ENCODE peak calls at places on chromosomes 11 and 22, in nine cellular contexts. One of them, this sample, is unnamed.

GRCh38 chr22:29128891-29129643 is 56.2 kb downstream of the KREMEN1 start:
- DNase-seq in brain microvascular endothelial cell: no peak
- DNase-seq in KG1: no peak
- DNase-seq in heart left ventricle: no peak
- DNase-seq in KBM-7: no peak
- DNase-seq in GM23248: peak
- DNase-seq in nephron progenitor cell: no peak
- DNase-seq in NCI-H1092: no peak
- DNase-seq in lower lobe of right lung: no peak
- DNase-seq in this sample: no peak

GRCh38 chr22:38413085-38414008 is 41.7 kb downstream of the KCNJ4 start:
- DNase-seq in KBM-7: no peak
- DNase-seq in lower lobe of right lung: peak
- DNase-seq in KG1: no peak
- DNase-seq in heart left ventricle: no peak
- DNase-seq in GM23248: peak
- DNase-seq in nephron progenitor cell: no peak
- DNase-seq in brain microvascular endothelial cell: no peak
- DNase-seq in NCI-H1092: no peak
- DNase-seq in this sample: peak

GRCh38 chr11:70826950-70827349 is 425.4 kb downstream of the SHANK2 start:
- DNase-seq in KG1: no peak
- DNase-seq in GM23248: no peak
- DNase-seq in brain microvascular endothelial cell: no peak
- DNase-seq in NCI-H1092: peak
- DNase-seq in KBM-7: no peak
- DNase-seq in heart left ventricle: no peak
- DNase-seq in nephron progenitor cell: no peak
- DNase-seq in lower lobe of right lung: no peak
- DNase-seq in this sample: no peak

GRCh38 chr11:17511571-17511970 is 32.6 kb downstream of the USH1C start:
- DNase-seq in KG1: no peak
- DNase-seq in NCI-H1092: no peak
- DNase-seq in KBM-7: no peak
- DNase-seq in nephron progenitor cell: no peak
- DNase-seq in heart left ventricle: no peak
- DNase-seq in brain microvascular endothelial cell: no peak
- DNase-seq in GM23248: no peak
- DNase-seq in lower lobe of right lung: no peak
- DNase-seq in this sample: peak

GRCh38 chr11:126113515-126113957 is 50.9 kb upstream of the CDON start:
- DNase-seq in lower lobe of right lung: peak
- DNase-seq in KG1: no peak
- DNase-seq in heart left ventricle: peak
- DNase-seq in KBM-7: no peak
- DNase-seq in nephron progenitor cell: no peak
- DNase-seq in GM23248: peak
- DNase-seq in NCI-H1092: peak
- DNase-seq in brain microvascular endothelial cell: peak
- DNase-seq in this sample: peak

GRCh38 chr11:72591785-72592490 is 82.3 kb downstream of the PDE2A start:
- DNase-seq in NCI-H1092: peak
- DNase-seq in KBM-7: no peak
- DNase-seq in nephron progenitor cell: no peak
- DNase-seq in KG1: no peak
- DNase-seq in lower lobe of right lung: no peak
- DNase-seq in brain microvascular endothelial cell: no peak
- DNase-seq in GM23248: no peak
- DNase-seq in heart left ventricle: no peak
- DNase-seq in this sample: no peak

GRCh38 chr11:12126352-12127019 is 16.1 kb downstream of the MICAL2 start:
- DNase-seq in lower lobe of right lung: peak
- DNase-seq in NCI-H1092: no peak
- DNase-seq in heart left ventricle: no peak
- DNase-seq in nephron progenitor cell: no peak
- DNase-seq in GM23248: peak
- DNase-seq in KBM-7: peak
- DNase-seq in KG1: no peak
- DNase-seq in brain microvascular endothelial cell: peak
- DNase-seq in this sample: no peak

GRCh38 chr11:18332891-18333290 is 10.5 kb downstream of the GTF2H1 start:
- DNase-seq in KBM-7: no peak
- DNase-seq in lower lobe of right lung: no peak
- DNase-seq in nephron progenitor cell: no peak
- DNase-seq in GM23248: no peak
- DNase-seq in brain microvascular endothelial cell: no peak
- DNase-seq in KG1: no peak
- DNase-seq in NCI-H1092: no peak
- DNase-seq in heart left ventricle: no peak
- DNase-seq in this sample: no peak

GRCh38 chr11:83612891-83613766 is 327.0 kb upstream of the CCDC90B start:
- DNase-seq in brain microvascular endothelial cell: no peak
- DNase-seq in KBM-7: no peak
- DNase-seq in heart left ventricle: no peak
- DNase-seq in lower lobe of right lung: no peak
- DNase-seq in nephron progenitor cell: no peak
- DNase-seq in NCI-H1092: no peak
- DNase-seq in KG1: no peak
- DNase-seq in GM23248: no peak
- DNase-seq in this sample: no peak

This sample was measured in SJCRH30.